ENCODE peak calls at places on chromosome 12, in four cellular contexts. W, I, E and J are unnamed samples. For H3K4me1, the result is how much of the 10 kb centered on the place peaks cover.

GRCh38 chr12:18242380-18243089 is 18.8 kb upstream of the PIK3C2G start:
- DNase-seq in W (no peak), I (peak), E (no peak), J (no peak)

GRCh38 chr12:62847709-62848108 is 87.2 kb downstream of the PPM1H start:
- DNase-seq in W (no peak), I (no peak), E (no peak), J (no peak)

GRCh38 chr12:64008596-64008995 is 164.1 kb downstream of the SRGAP1 start:
- DNase-seq in W (no peak), I (no peak), E (no peak), J (no peak)

GRCh38 chr12:103012884-103013283 is 55.4 kb downstream of the ASCL1 start:
- DNase-seq in W (no peak), I (no peak), E (no peak), J (peak)

GRCh38 chr12:31342314-31342713 is 16.4 kb upstream of the SINHCAF start:
- DNase-seq in W (no peak), I (no peak), E (no peak), J (no peak)

GRCh38 chr12:12217018-12217359 is 49.9 kb downstream of the LRP6 start:
- DNase-seq in W (no peak), I (peak), E (no peak), J (no peak)

GRCh38 chr12:71456316-71456715 is 16.7 kb downstream of the LGR5 start:
- DNase-seq in W (no peak), I (no peak), E (no peak), J (no peak)

GRCh38 chr12:107369679-107370078 is 276.3 kb upstream of the CRY1 start:
- DNase-seq in W (no peak), I (no peak), E (no peak), J (no peak)

GRCh38 chr12:25985296-25985992 is 27.0 kb downstream of the RASSF8 start:
- DNase-seq in W (no peak), I (no peak), E (no peak), J (no peak)

GRCh38 chr12:62760779-62761178 is 174.2 kb downstream of the PPM1H start:
- DNase-seq in W (no peak), I (peak), E (no peak), J (no peak)

GRCh38 chr12:4272976-4273650 is 449 bp upstream of the CCND2 start:
- DNase-seq in W (peak), I (no peak), E (no peak), J (no peak)

GRCh38 chr12:49674318-49674985 is 32.8 kb downstream of the FMNL3 start:
- DNase-seq in W (no peak), I (no peak), E (no peak), J (no peak)

GRCh38 chr12:120538281-120539156 is 4.4 kb downstream of the RNF10 start:
- DNase-seq in W (peak), I (peak), E (peak), J (peak)

GRCh38 chr12:28222959-28223662 is 32.9 kb downstream of the CCDC91 start:
- DNase-seq in W (no peak), I (no peak), E (no peak), J (no peak)

GRCh38 chr12:89117448-89118034 is 234.8 kb downstream of the DUSP6 start:
- DNase-seq in W (peak), I (no peak), E (peak), J (no peak)

GRCh38 chr12:51622564-51622963 is 31.5 kb downstream of the SCN8A start:
- DNase-seq in W (no peak), I (no peak), E (no peak), J (no peak)

GRCh38 chr12:111430418-111431353 is 25.0 kb downstream of the SH2B3 start:
- DNase-seq in W (no peak), I (no peak), E (no peak), J (peak)

GRCh38 chr12:92063641-92064040 is 82.0 kb downstream of the BTG1 start:
- DNase-seq in W (no peak), I (peak), E (peak), J (no peak)

GRCh38 chr12:120468846-120469449 is 600 bp downstream of the SRSF9 start:
- DNase-seq in W (peak), I (peak), E (peak), J (peak)

GRCh38 chr12:19432309-19433170 is 6.8 kb upstream of the AEBP2 start:
- DNase-seq in W (no peak), I (no peak), E (no peak), J (no peak)

GRCh38 chr12:82527165-82527780 is 159.4 kb upstream of the TMTC2 start:
- DNase-seq in W (peak), I (peak), E (peak), J (no peak)

DNA sequence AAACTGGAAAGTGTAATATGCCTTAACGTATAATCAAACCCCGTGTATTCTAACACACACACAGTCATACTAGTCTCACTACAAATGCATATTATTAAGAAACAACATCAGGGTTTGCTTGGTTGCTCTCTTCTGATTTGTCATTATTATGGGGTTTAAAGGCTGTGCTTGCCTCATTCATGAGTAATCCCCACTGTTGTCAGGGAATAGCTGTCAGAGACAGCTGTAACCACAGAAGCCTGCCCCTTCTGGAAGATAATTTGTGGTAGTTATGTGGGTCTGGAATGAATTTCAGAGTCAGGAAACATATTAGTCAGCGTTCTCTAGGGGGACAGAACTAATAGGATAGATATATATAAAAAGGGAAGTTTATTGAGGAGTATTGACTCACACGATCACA is 456.9 kb upstream of the TMEM132C start:
- DNase-seq in W (no peak), I (no peak), E (no peak), J (no peak)
- H3K27ac ChIP-seq in W (peak), I (no peak), E (no peak), J (no peak)

GRCh38 chr12:7127916-7128626 is 618 bp downstream of the RBP5 start:
- DNase-seq in W (no peak), I (no peak), E (no peak), J (no peak)
- H3K4me1 ChIP-seq in W (under half), I (under half), E (under half), J (under half)

GRCh38 chr12:109572506-109572845 is 828 bp downstream of the MMAB start:
- DNase-seq in W (peak), I (no peak), E (no peak), J (no peak)
- H3K27ac ChIP-seq in W (peak), I (peak), E (no peak), J (no peak)

DNA sequence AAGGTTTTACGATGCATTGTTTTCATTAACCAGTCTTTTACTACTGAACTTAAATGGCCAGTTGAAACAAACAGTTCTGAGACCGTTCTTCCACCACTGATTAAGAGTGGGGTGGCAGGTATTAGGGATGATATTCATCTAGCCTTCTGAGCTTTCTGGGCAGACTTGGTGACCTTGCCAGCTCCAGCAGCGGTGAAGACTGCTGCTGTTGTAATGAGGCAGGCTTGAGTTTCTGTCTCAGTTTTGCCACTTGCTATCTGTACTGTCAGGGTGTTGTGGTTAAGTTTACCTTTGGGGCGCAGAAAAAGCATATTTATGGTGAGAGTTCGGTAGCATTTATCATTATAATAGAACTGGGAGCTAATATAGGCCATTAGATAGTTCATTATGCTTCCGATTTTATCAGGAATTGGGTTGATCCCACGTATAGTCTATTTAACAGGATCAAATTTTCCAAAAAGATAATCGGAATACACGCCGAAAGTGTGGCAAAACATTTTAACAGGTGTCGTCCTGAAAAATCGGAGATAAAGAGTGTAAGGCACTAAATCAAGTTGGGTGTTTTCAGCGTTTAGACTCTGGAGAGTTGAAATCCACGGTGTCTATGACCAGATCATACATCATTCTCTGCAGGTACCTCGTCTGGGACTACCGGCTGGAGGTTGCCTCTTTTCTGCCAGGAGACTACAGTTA is 700 bp upstream of the NECAP1 start:
- DNase-seq in W (peak), I (peak), E (peak), J (no peak)
- H3K4me1 ChIP-seq in W (under half), I (under half), E (under half), J (under half)

GRCh38 chr12:54282949-54283593 is 2.5 kb downstream of the HNRNPA1 start:
- DNase-seq in W (peak), I (no peak), E (peak), J (no peak)
- H3K27ac ChIP-seq in W (peak), I (peak), E (peak), J (no peak)

GRCh38 chr12:130070017-130070653 is 92.1 kb upstream of the FZD10 start:
- DNase-seq in W (peak), I (peak), E (peak), J (peak)
- H3K4me1 ChIP-seq in W (under half), I (under half), E (under half), J (under half)

GRCh38 chr12:95789126-95790024 is 1.2 kb downstream of the NTN4 start:
- DNase-seq in W (peak), I (peak), E (peak), J (peak)
- H3K27ac ChIP-seq in W (peak), I (peak), E (peak), J (peak)

GRCh38 chr12:105222726-105223357 is 13.1 kb downstream of the APPL2 start:
- DNase-seq in W (no peak), I (no peak), E (no peak), J (no peak)
- H3K4me1 ChIP-seq in W (half or more), I (under half), E (under half), J (under half)

GRCh38 chr12:5441497-5442236 is 9.8 kb downstream of the NTF3 start:
- DNase-seq in W (no peak), I (no peak), E (peak), J (no peak)

GRCh38 chr12:5440973-5441372 is 9.1 kb downstream of the NTF3 start:
- DNase-seq in W (no peak), I (no peak), E (no peak), J (no peak)

GRCh38 chr12:5439788-5440300 is 7.9 kb downstream of the NTF3 start:
- DNase-seq in W (no peak), I (no peak), E (no peak), J (no peak)

GRCh38 chr12:5444520-5444919 is 12.6 kb downstream of the NTF3 start:
- DNase-seq in W (no peak), I (no peak), E (no peak), J (no peak)

DNA sequence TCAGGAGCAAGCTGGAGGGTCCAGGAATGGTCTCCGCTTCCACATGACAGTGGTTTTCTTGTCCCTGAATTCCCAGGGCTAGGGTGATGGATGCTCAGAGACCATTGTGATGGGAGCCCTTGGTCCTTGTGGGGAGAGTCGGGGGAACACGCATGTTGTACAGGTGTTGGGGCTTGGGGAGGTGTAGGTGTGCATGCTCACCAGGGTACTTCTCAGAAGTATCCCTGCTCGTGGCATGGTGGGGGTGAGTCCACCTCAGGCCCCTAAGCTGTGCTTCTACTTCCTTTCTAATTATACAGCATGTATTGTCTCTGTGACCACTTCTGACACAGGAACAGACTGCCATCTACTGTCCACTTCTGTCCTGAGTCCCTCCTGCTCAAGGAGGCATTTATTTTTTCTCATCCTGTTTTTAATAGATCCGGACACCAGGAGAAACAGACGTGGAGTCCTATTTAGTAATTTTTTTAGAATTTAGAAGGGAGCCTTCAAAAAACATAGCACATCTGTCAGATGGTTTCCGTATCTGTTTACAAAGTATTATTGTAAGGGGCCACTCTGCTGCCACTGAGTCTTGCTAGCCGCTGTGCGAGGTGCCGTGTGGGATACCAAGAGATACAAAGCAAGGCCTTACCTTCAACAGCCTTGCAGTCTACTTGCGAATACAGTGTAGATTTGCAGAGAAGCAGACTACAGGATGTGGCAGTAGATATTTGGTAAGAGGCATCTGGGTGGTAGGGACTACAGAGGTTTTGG is 10.5 kb downstream of the NTF3 start:
- DNase-seq in W (peak), I (peak), E (peak), J (no peak)
- H3K27ac ChIP-seq in W (no peak), I (no peak), E (no peak), J (no peak)

GRCh38 chr12:96212456-96213375 is 18.5 kb downstream of the ELK3 start:
- DNase-seq in W (no peak), I (no peak), E (no peak), J (no peak)

GRCh38 chr12:96210376-96211055 is 16.3 kb downstream of the ELK3 start:
- DNase-seq in W (no peak), I (no peak), E (no peak), J (no peak)

GRCh38 chr12:96213869-96214268 is 19.7 kb downstream of the ELK3 start:
- DNase-seq in W (no peak), I (no peak), E (no peak), J (no peak)

GRCh38 chr12:96208801-96209534 is 14.8 kb downstream of the ELK3 start:
- DNase-seq in W (no peak), I (no peak), E (no peak), J (no peak)

GRCh38 chr12:96211989-96212388 is 17.8 kb downstream of the ELK3 start:
- DNase-seq in W (no peak), I (no peak), E (no peak), J (no peak)
- H3K4me1 ChIP-seq in W (under half), I (under half), E (under half), J (under half)